ENCODE peak calls at places on chromosomes 2 and 18, in eight cellular contexts. D is SK-N-SH, Q is A549, M is HCT116, A is K562, V is GM12878, N is H1, Y is HepG2. L is an unnamed sample.

GRCh38 chr18:57670046-57670445 is 48.4 kb upstream of the NARS1 start:
- DNase-seq in V (no peak), D (no peak), Q (no peak), A (no peak), N (no peak), M (no peak), Y (no peak), L (peak; percentile 76)

GRCh38 chr2:207165121-207166038 is at the start of gene KLF7:
- DNase-seq in D (peak; percentile 35), M (no peak), A (no peak), V (no peak), Q (no peak), N (no peak), Y (no peak), L (peak; percentile 67)

GRCh38 chr2:46394649-46395510 is 84.5 kb upstream of the TMEM247 start:
- DNase-seq in Y (peak; percentile 92), V (peak; percentile 4), M (no peak), Q (no peak), A (no peak), D (no peak), N (no peak), L (no peak)

GRCh38 chr2:127032601-127033000 is 74.4 kb downstream of the BIN1 start:
- DNase-seq in Q (no peak), N (no peak), A (no peak), V (no peak), D (no peak), M (no peak), Y (no peak), L (no peak)

GRCh38 chr2:227388537-227389011 is 825 bp upstream of the SCYGR1 start:
- DNase-seq in V (no peak), Y (no peak), M (no peak), A (no peak), N (no peak), D (no peak), Q (peak; percentile 63), L (no peak)

GRCh38 chr18:50428531-50429206 is 53.8 kb downstream of the SKA1 start:
- DNase-seq in M (no peak), N (no peak), A (peak; percentile 7), V (no peak), Y (no peak), D (peak; percentile 19), Q (no peak), L (no peak)

GRCh38 chr2:142299021-142299420 is 168.2 kb upstream of the LRP1B start:
- DNase-seq in Y (no peak), D (no peak), Q (no peak), V (no peak), M (no peak), N (no peak), A (no peak), L (no peak)

GRCh38 chr2:73212448-73213176 is 1.4 kb upstream of the SMYD5 start:
- DNase-seq in A (peak; percentile 82), Y (peak; percentile 78), D (peak; percentile 89), Q (peak; percentile 92), V (no peak), N (peak; percentile 90), M (no peak), L (peak; percentile 77)

GRCh38 chr2:42170619-42171395 is 1.7 kb downstream of the EML4 start:
- DNase-seq in V (no peak), D (no peak), M (no peak), Y (no peak), Q (no peak), N (no peak), A (no peak), L (no peak)

GRCh38 chr2:178947006-178947405 is 102.9 kb downstream of the CCDC141 start:
- DNase-seq in V (no peak), Y (no peak), M (no peak), A (no peak), Q (no peak), N (no peak), D (no peak), L (no peak)

GRCh38 chr2:215028231-215028630 is 110.2 kb downstream of the ABCA12 start:
- DNase-seq in D (no peak), A (no peak), V (no peak), Y (no peak), M (no peak), N (no peak), Q (no peak), L (no peak)

GRCh38 chr2:129502781-129503180 is 476.7 kb upstream of the RAB6C start:
- DNase-seq in N (no peak), V (no peak), A (no peak), M (no peak), Y (no peak), D (no peak), Q (no peak), L (no peak)

DNA sequence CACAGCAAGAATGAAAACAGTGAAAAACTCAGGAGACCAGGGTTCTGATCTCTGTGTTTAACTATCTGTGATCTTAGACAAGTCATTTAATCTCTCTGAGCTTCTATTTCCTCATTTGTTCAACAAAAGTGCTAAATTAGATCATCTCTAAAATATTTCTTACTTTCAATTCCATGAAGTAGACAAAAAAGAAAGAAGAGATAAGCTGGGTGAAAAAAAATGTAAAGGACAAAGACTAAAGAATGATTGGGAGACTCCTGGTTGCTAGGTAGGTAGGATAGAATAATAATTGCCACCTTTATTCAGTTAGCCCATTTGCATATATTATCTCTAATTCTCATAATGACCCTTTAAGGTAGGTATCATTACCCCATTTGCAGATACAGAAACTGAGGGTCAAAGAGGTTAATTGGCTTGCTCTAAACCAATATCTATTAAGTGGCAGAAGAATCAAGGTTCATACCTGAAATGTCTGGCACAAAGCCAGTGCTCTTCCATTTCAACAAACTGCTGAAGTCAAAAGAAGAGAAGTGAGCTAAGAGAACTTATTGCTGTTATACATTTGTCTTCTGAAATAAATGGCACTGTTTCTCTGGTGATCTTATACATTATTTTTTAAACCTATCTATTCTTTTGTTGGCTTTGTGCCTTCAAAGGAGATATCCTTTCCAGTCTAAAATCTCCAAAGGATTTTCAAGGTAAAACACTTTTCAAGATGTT is 141.7 kb downstream of the OTX1 start:
- DNase-seq in A (no peak), N (no peak), V (no peak), Y (peak; percentile 94), D (no peak), Q (no peak), M (no peak), L (no peak)
- H3K4me1 ChIP-seq in A (no peaks in the 10 kb centered on the region), N (no peaks in the 10 kb centered on the region), V (no peaks in the 10 kb centered on the region), Y (peaks cover 84% of the 10 kb centered on the region), D (no peaks in the 10 kb centered on the region), Q (peaks cover 12% of the 10 kb centered on the region), M (no peaks in the 10 kb centered on the region), L (no peaks in the 10 kb centered on the region)

GRCh38 chr18:59623456-59624383 is 73.5 kb downstream of the CCBE1 start:
- DNase-seq in Y (no peak), D (no peak), Q (no peak), N (no peak), V (no peak), M (no peak), A (no peak), L (no peak)
- TF ChIP-seq MAX in Y (no peak), D (no peak), Q (no peak), N (no peak), V (no peak), M (no peak), A (no peak), L (no peak)

DNA sequence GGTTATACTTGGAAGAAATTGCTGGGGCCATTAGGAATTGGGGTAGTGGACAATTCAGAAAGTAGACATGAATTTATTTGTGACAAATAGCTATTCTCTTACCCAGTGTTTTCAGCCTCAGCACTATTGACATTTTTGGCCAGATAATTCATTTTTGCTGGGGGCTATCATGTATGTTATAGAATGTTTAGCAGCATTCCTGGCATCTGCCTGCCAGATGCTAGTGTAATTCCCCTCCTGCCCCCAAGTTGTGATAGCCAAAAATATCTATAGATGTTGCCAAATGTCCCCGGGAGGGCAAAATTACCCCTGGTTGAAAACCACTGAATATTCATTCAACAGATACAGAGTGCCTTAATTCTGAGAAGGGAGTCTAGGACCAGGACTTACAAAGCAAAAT is 183.6 kb downstream of the BABAM2 start:
- DNase-seq in D (peak; percentile 47), N (no peak), V (no peak), Y (no peak), A (no peak), M (no peak), Q (no peak), L (no peak)
- H3K4me1 ChIP-seq in D (no peaks in the 10 kb centered on the region), N (no peaks in the 10 kb centered on the region), V (no peaks in the 10 kb centered on the region), Y (no peaks in the 10 kb centered on the region), A (no peaks in the 10 kb centered on the region), M (no peaks in the 10 kb centered on the region), Q (peaks cover 22% of the 10 kb centered on the region), L (no peaks in the 10 kb centered on the region)

DNA sequence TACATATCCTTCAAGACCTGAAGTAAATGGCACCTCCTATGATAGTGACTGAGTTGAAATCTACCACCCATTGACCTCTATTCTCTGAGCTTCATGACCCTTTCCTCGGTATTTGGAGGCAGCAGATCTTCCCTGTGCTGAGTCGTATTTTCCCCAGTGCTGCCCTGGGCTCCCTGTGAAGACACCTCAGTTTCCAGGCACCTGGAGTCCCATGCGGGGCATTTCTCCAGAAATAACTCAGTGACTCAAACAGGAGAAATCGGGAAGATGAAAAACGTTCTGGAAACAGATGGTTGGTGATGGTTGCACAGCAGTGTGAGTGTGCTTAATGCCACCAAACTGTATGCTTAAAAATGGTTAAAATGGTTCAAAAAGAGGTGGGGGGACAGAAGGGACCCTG is 18.0 kb downstream of the SMYD1 start:
- DNase-seq in N (no peak), D (no peak), Y (no peak), M (no peak), V (no peak), Q (no peak), A (no peak), L (no peak)
- TF ChIP-seq MAX in N (no peak), D (no peak), Y (no peak), M (no peak), V (no peak), Q (no peak), A (no peak), L (no peak)

DNA sequence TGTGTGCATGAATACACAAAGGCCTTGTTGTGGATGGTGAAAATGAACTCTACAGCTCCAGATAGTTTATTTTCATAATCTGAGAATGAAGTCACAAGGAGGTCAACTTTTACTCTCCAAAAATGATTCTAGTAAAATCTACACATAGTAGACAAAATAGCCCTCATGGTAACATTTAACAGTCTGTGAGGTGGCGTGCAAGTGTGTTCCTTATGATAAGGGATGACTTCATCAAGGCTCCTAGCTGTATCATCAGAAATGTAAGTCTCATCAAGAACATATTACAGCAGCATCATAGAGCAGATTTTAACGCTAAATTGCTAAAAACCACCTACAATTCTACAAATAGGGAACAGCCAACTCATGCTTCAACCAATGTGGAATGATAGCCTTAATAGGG is 72.3 kb upstream of the RIOK3 start:
- DNase-seq in N (no peak), Y (no peak), A (peak; percentile 49), D (no peak), Q (no peak), M (no peak), V (no peak), L (peak; percentile 45)
- H3K4me1 ChIP-seq in N (no peaks in the 10 kb centered on the region), Y (peaks cover 47% of the 10 kb centered on the region), A (peaks cover 6% of the 10 kb centered on the region), D (peaks cover 30% of the 10 kb centered on the region), Q (peaks cover 44% of the 10 kb centered on the region), M (peaks cover 22% of the 10 kb centered on the region), V (peaks cover 2% of the 10 kb centered on the region), L (peaks cover 36% of the 10 kb centered on the region)

DNA sequence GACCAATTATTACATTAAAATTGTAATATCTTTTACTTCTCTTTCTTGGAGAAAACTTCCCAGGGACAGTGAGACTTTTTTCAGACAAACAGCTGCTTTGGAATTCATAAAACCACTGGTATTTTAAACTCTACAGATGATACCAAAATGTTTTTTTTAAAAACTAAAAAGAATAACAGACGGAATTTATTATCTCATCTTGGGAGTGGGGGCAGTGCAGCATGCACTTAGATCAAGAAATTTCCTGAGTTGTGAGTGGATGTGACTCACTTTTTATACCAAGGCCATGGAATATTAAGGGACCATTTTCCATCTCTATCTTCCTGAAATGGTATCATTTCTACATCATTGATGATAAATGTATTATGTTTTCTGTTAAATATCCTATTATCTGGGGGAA is 422.8 kb upstream of the HNRNPA3 start:
- DNase-seq in Y (no peak), M (no peak), Q (no peak), N (no peak), A (no peak), D (no peak), V (no peak), L (no peak)
- TF ChIP-seq MAX in Y (no peak), M (no peak), Q (no peak), N (no peak), A (no peak), D (no peak), V (no peak), L (no peak)